ENCODE peak calls at places on chromosomes 4 and X, in seven cellular contexts. F is hepatocyte, U is neural progenitor cell, Q is fibroblast of lung, O is H9, Z is IMR-90, J is SK-N-SH. V is an unnamed sample.
A peak's percentile ranks its signal among the peaks of the same experiment; 100 is the strongest.

GRCh38 chrX:130170752-130171445 is 863 bp upstream of the RAB33A start:
- DNase-seq in F (peak; percentile 36), U (peak; percentile 77), Q (no peak), O (peak; percentile 81), Z (no peak), J (peak; percentile 83), V (no peak)

GRCh38 chrX:10416424-10416823 is 204.0 kb downstream of the MID1 start:
- DNase-seq in F (no peak), U (no peak), Q (no peak), O (no peak), Z (no peak), J (no peak), V (no peak)

GRCh38 chrX:25523574-25523973 is 507.8 kb upstream of the ARX start:
- DNase-seq in F (peak; percentile 65), U (peak; percentile 60), Q (peak; percentile 57), O (peak; percentile 45), Z (peak; percentile 36), J (peak; percentile 37), V (peak; percentile 3)

GRCh38 chr4:15690020-15690809 is 8.6 kb downstream of the FAM200B start:
- DNase-seq in F (peak; percentile 76), U (peak; percentile 76), Q (peak; percentile 64), O (no peak), Z (peak; percentile 93), J (no peak), V (peak; percentile 88)

GRCh38 chrX:45557390-45557789 is 356.7 kb upstream of the DIPK2B start:
- DNase-seq in F (no peak), U (no peak), Q (peak; percentile 17), O (no peak), Z (peak; percentile 1), J (no peak), V (peak; percentile 25)

GRCh38 chrX:65990702-65991101 is 49.2 kb downstream of the VSIG4 start:
- DNase-seq in F (no peak), U (no peak), Q (no peak), O (no peak), Z (no peak), J (no peak), V (no peak)

GRCh38 chrX:97119474-97120109 is 235.9 kb downstream of the RPA4 start:
- DNase-seq in F (no peak), U (no peak), Q (no peak), O (no peak), Z (no peak), J (no peak), V (peak; percentile 13)

GRCh38 chr4:47287735-47288134 is 175.8 kb downstream of the COMMD8 start:
- DNase-seq in F (peak; percentile 36), U (no peak), Q (peak; percentile 77), O (no peak), Z (peak; percentile 87), J (no peak), V (peak; percentile 23)

GRCh38 chrX:15515931-15516330 is 15.3 kb downstream of the BMX start:
- DNase-seq in F (no peak), U (no peak), Q (no peak), O (no peak), Z (no peak), J (no peak), V (no peak)

GRCh38 chr4:165013691-165014090 is 18.1 kb upstream of the TRIM60 start:
- DNase-seq in F (no peak), U (no peak), Q (no peak), O (no peak), Z (no peak), J (no peak), V (no peak)

GRCh38 chr4:83852085-83852451 is 316.2 kb downstream of the GPAT3 start:
- DNase-seq in F (no peak), U (no peak), Q (peak; percentile 29), O (no peak), Z (peak; percentile 88), J (no peak), V (peak; percentile 61)

GRCh38 chr4:54568184-54568583 is 89.6 kb upstream of the KIT start:
- DNase-seq in F (no peak), U (no peak), Q (peak; percentile 43), O (no peak), Z (peak; percentile 83), J (no peak), V (peak; percentile 67)

GRCh38 chrX:17007134-17007768 is 60.8 kb downstream of the REPS2 start:
- DNase-seq in F (no peak), U (peak; percentile 41), Q (peak; percentile 43), O (peak; percentile 42), Z (no peak), J (peak; percentile 36), V (peak; percentile 6)

GRCh38 chrX:124938715-124939114 is 381.0 kb upstream of the TEX13C start:
- DNase-seq in F (no peak), U (no peak), Q (no peak), O (no peak), Z (no peak), J (no peak), V (no peak)

GRCh38 chr4:2354127-2354526 is 64.3 kb downstream of the ZFYVE28 start:
- DNase-seq in F (no peak), U (peak; percentile 59), Q (peak; percentile 27), O (peak; percentile 40), Z (no peak), J (peak; percentile 77), V (no peak)

GRCh38 chr4:168723020-168723419 is 226.2 kb downstream of the PALLD start:
- DNase-seq in F (no peak), U (no peak), Q (peak; percentile 76), O (no peak), Z (peak; percentile 75), J (no peak), V (no peak)

DNA sequence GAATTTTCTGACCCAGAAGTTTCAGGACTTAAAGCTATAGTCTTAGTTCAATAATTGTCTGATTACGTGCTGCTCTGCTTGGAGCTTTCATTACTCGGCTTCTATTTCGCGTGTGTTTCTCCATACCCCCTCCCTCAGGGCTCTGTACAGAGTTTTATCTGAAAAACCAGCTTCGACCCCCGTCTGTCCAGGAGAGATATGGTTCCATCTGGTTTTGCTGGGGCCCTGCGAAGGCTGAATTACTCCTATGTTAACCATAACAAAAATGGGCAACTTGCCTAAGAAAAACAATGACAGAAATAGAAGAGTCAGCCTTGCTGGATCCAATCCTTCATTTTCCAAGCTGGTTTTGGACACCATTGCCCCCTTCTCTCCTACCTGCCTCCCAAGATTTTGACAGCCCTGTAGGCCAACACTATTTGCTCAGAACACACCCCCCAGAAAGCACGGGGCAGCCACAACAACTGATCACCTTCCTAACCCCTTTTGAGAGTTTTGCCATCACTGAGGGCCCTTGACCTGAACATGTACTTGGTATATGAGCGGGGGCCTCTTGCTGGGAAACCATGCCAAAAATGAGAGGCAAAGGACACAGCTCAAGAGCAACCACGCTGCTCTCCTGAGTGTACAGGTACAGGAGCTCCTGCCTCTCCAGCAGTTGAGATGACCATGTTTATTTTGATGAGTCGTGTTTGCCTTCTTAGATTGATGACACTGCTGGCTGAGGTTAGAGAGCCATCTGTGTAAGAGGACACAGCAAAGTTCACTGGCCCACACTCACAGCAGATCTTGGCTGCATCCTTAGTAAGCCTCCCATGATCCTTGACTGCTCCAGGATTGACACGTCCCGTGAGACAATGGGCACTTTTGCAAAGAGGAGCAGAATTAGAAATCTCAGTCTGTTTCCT is 36.2 kb upstream of the ATP6AP2 start:
- DNase-seq in F (no peak), U (no peak), Q (peak; percentile 9), O (no peak), Z (peak; percentile 25), J (peak; percentile 50), V (peak; percentile 19)
- H2AFZ ChIP-seq in F (peak overlapping the region; percentile 44), U (peak overlapping the region; percentile 38), Q (no peak overlapping the region), O (no peak overlapping the region), Z (no peak overlapping the region), J (peak overlapping the region; percentile 21), V (no peak overlapping the region)

DNA sequence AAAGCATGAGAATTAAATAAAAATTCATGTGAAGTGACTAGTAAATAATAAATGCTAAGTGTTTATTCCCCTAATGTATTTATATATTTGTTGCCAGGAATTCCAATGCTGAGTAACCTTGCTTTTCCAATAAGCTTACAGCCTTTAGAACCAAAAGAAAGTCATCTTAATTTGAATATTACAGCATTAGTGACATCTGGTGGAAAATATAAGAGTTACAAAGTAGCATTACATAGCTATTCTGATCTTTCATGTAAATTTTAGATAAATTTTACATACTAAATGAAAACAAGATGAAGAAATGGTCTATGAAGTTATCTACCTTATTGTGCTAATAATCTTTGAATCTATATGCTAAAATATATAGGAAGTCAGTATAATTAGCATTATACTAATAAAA is 10.4 kb downstream of the MAD2L1 start:
- DNase-seq in F (peak; percentile 10), U (no peak), Q (peak; percentile 75), O (no peak), Z (peak; percentile 70), J (no peak), V (no peak)
- TF ChIP-seq CTCF in F (peak; percentile 58), U (no peak), Q (peak; percentile 20), O (no peak), Z (peak; percentile 55), J (peak; percentile 63), V (peak; percentile 3)

DNA sequence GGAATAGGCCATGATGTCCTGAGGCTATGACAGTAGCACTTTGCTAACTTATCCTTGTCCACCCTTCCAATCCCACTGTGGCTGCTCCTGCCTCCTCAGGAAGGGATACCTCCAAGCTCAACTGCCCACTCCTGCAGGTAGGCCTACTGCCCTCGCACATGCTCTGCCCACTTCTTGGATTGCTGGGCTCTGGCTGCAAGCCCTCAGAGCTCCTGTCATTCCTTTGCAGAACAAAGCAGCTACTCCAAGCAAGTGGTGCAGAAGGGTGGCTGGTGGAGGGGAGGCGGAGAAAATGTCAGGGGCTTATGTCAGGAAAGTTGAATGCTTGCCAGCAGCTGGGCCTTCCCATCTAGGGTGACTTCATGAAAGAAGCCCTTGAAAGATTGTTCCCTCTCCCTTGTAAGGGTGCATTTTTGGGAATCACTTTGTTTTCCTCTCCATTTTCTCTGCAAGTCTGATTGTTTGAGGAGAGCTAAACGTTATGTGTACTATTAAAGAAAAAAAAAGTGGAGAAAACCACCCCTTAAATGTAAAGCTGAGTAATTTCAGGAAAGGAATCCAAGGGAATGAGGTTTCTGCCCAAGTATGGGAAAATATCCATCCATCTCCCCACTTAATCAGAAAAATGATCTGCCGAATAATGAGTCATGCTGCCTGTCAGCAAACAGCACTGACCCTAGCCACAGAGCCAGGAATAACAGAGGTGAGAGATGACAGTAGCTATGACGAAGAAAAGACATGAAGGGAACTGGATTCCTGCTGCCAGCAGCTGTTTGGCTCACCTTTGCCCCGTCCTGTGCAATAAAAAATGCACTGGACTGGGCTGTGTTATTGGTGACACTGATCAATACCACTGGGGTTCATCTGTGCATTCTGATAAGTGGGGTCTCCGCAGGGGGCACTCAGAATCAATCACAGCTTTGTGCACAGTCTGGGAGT is 102.0 kb downstream of the RTL5 start:
- DNase-seq in F (peak; percentile 42), U (peak; percentile 34), Q (peak; percentile 93), O (peak; percentile 23), Z (peak; percentile 90), J (peak; percentile 47), V (peak; percentile 77)
- H3K4me2 ChIP-seq in F (peak overlapping the region; percentile 55), U (no peak overlapping the region), Q (peak overlapping the region; percentile 58), O (no peak overlapping the region), Z (peak overlapping the region; percentile 22), J (peak overlapping the region; percentile 78), V (peak overlapping the region; percentile 11)

DNA sequence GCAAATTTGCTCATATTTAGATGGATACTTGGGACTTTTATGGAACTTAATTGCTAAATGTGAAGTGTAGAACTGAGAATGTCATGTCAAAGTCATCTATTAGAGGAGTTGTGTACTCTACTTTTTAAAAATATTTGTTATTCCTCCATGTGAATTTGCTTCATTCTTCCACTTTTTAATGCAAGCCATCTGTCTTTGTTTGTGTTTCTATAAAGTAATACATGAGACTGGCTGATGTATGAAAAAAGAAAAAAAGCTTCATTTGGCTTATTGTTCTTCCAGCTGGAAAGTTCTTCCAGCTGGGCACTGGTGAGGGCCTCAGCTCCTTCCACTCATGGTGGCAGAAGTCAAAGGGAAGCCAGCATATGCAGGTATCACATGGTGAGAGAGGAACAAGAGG is 114.6 kb upstream of the GRID2 start:
- DNase-seq in F (no peak), U (no peak), Q (peak; percentile 28), O (no peak), Z (no peak), J (no peak), V (no peak)
- H2AFZ ChIP-seq in F (no peak overlapping the region), U (no peak overlapping the region), Q (no peak overlapping the region), O (no peak overlapping the region), Z (peak overlapping the region; percentile 58), J (no peak overlapping the region), V (no peak overlapping the region)

GRCh38 chrX:72258174-72258573 is 18.9 kb downstream of the RPS4X start:
- DNase-seq in F (peak; percentile 45), U (no peak), Q (peak; percentile 68), O (no peak), Z (peak; percentile 84), J (peak; percentile 52), V (no peak)
- TF ChIP-seq CTCF in F (no peak), U (no peak), Q (no peak), O (no peak), Z (no peak), J (no peak), V (no peak)